ENCODE peak calls at places on chromosomes 5 and 9, in eight cellular contexts. G, I, H, M, W, F, R and E are unnamed samples.

GRCh38 chr5:74326571-74327338 is 313.8 kb downstream of the ENC1 start:
- DNase-seq in G (no peak), I (no peak), H (no peak), M (peak), W (peak), F (no peak), R (no peak), E (no peak)

GRCh38 chr5:57066921-57067914 is 106.6 kb upstream of the GPBP1 start:
- DNase-seq in G (no peak), I (no peak), H (no peak), M (no peak), W (peak), F (no peak), R (no peak), E (no peak)

GRCh38 chr9:121362813-121363585 is 7.1 kb downstream of the STOM start:
- DNase-seq in G (no peak), I (no peak), H (no peak), M (no peak), W (no peak), F (no peak), R (no peak), E (no peak)

GRCh38 chr5:176922817-176923216 is 23.7 kb upstream of the HK3 start:
- DNase-seq in G (no peak), I (no peak), H (no peak), M (no peak), W (no peak), F (no peak), R (no peak), E (no peak)

GRCh38 chr5:77892061-77893010 is 116.2 kb upstream of the TBCA start:
- DNase-seq in G (no peak), I (no peak), H (no peak), M (no peak), W (no peak), F (no peak), R (no peak), E (peak)

GRCh38 chr9:108775901-108776306 is 79.9 kb downstream of the ACTL7B start:
- DNase-seq in G (no peak), I (no peak), H (no peak), M (no peak), W (no peak), F (no peak), R (no peak), E (no peak)

GRCh38 chr9:112075009-112075378 is 100.1 kb downstream of the SUSD1 start:
- DNase-seq in G (no peak), I (no peak), H (no peak), M (no peak), W (no peak), F (no peak), R (no peak), E (no peak)

GRCh38 chr5:144710620-144711019 is 539.9 kb downstream of the KCTD16 start:
- DNase-seq in G (no peak), I (no peak), H (no peak), M (no peak), W (peak), F (no peak), R (no peak), E (no peak)

GRCh38 chr9:72361227-72361626 is 3.8 kb downstream of the ZFAND5 start:
- DNase-seq in G (no peak), I (no peak), H (no peak), M (no peak), W (no peak), F (no peak), R (no peak), E (no peak)

GRCh38 chr5:150081541-150082283 is 4.6 kb downstream of the CSF1R start:
- DNase-seq in G (no peak), I (peak), H (no peak), M (peak), W (no peak), F (no peak), R (peak), E (no peak)

GRCh38 chr9:8365029-8365428 is 565.5 kb upstream of the DMAC1 start:
- DNase-seq in G (no peak), I (no peak), H (no peak), M (no peak), W (no peak), F (no peak), R (no peak), E (no peak)

GRCh38 chr9:98226968-98227367 is 28.5 kb downstream of the TBC1D2 start:
- DNase-seq in G (no peak), I (peak), H (no peak), M (no peak), W (peak), F (no peak), R (no peak), E (no peak)

GRCh38 chr9:84969084-84969483 is 299.6 kb downstream of the NTRK2 start:
- DNase-seq in G (no peak), I (no peak), H (no peak), M (no peak), W (no peak), F (no peak), R (no peak), E (peak)

GRCh38 chr9:119391878-119392277 is 22.6 kb upstream of the BRINP1 start:
- DNase-seq in G (no peak), I (no peak), H (no peak), M (no peak), W (no peak), F (no peak), R (no peak), E (no peak)

GRCh38 chr9:6592231-6592630 is 53.3 kb downstream of the GLDC start:
- DNase-seq in G (no peak), I (no peak), H (no peak), M (no peak), W (no peak), F (no peak), R (no peak), E (no peak)

GRCh38 chr5:148927307-148927946 is 101.0 kb downstream of the ADRB2 start:
- DNase-seq in G (no peak), I (no peak), H (no peak), M (no peak), W (no peak), F (no peak), R (no peak), E (no peak)

GRCh38 chr9:76644647-76645250 is 119.5 kb upstream of the PCA3 start:
- DNase-seq in G (no peak), I (no peak), H (no peak), M (no peak), W (no peak), F (no peak), R (no peak), E (no peak)

GRCh38 chr9:81737871-81738507 is 48.6 kb upstream of the TLE1 start:
- DNase-seq in G (no peak), I (no peak), H (no peak), M (no peak), W (no peak), F (no peak), R (no peak), E (peak)

GRCh38 chr5:4018968-4019766 is 423.5 kb downstream of the IRX1 start:
- DNase-seq in G (no peak), I (no peak), H (no peak), M (no peak), W (no peak), F (no peak), R (no peak), E (no peak)

GRCh38 chr9:31588010-31588409 is 796.4 kb upstream of the ACO1 start:
- DNase-seq in G (no peak), I (no peak), H (no peak), M (no peak), W (peak), F (no peak), R (no peak), E (peak)

GRCh38 chr5:136133416-136134383 is 1.1 kb downstream of the SMAD5 start:
- DNase-seq in G (no peak), I (peak), H (peak), M (peak), W (peak), F (no peak), R (peak), E (no peak)

GRCh38 chr5:116747881-116748280 is 173.3 kb upstream of the SEMA6A start:
- DNase-seq in G (no peak), I (no peak), H (no peak), M (no peak), W (no peak), F (no peak), R (no peak), E (no peak)

GRCh38 chr9:13445123-13445522 is 165.6 kb upstream of the MPDZ start:
- DNase-seq in G (no peak), I (no peak), H (no peak), M (no peak), W (no peak), F (no peak), R (no peak), E (peak)

GRCh38 chr9:27856054-27856453 is 282.8 kb upstream of the C9orf72 start:
- DNase-seq in G (peak), I (no peak), H (no peak), M (no peak), W (no peak), F (no peak), R (no peak), E (no peak)

GRCh38 chr5:78287833-78288232 is 6.7 kb downstream of the AP3B1 start:
- DNase-seq in G (no peak), I (no peak), H (no peak), M (no peak), W (no peak), F (no peak), R (no peak), E (no peak)

GRCh38 chr5:176394881-176395675 is 6.5 kb downstream of the HIGD2A start:
- DNase-seq in G (no peak), I (peak), H (no peak), M (no peak), W (no peak), F (no peak), R (no peak), E (no peak)

GRCh38 chr5:137185193-137185592 is 313.9 kb downstream of the SPOCK1 start:
- DNase-seq in G (no peak), I (no peak), H (no peak), M (no peak), W (no peak), F (no peak), R (no peak), E (no peak)

GRCh38 chr9:33162721-33163311 is 4.3 kb downstream of the B4GALT1 start:
- DNase-seq in G (no peak), I (no peak), H (no peak), M (no peak), W (no peak), F (no peak), R (peak), E (no peak)